ENCODE peak calls at places on chromosomes 7 and 10, in seven cellular contexts. Z is NCI-H2107; K is GM04504; F is choroid plexus epithelial cell; E is stimulated activated CD4-positive, alpha-beta T cell treated with anti-CD3 and anti-CD28 coated beads, Interleukin-2, amount 100 ng/mL, for 24 hours; G is dermis blood vessel endothelial cell; X is GM23338. N is an unnamed sample.

GRCh38 chr10:6114758-6115410 is 26.1 kb downstream of the RBM17 start:
- DNase-seq in F (peak), K (peak), X (no peak), Z (no peak), E (no peak), G (peak), N (no peak)

GRCh38 chr10:10092581-10092980 is 925.1 kb upstream of the CELF2 start:
- DNase-seq in K (no peak), E (no peak), Z (no peak), F (peak), X (peak), G (no peak), N (peak)

GRCh38 chr10:117197189-117197588 is at the start of gene KCNK18:
- DNase-seq in K (no peak), X (no peak), E (no peak), G (no peak), F (no peak), Z (no peak), N (no peak)

GRCh38 chr10:103198648-103199047 is 5.6 kb upstream of the NT5C2 start:
- DNase-seq in Z (no peak), E (no peak), F (no peak), X (no peak), K (no peak), G (no peak), N (no peak)

GRCh38 chr7:10767771-10768170 is 205.9 kb upstream of the PHF14 start:
- DNase-seq in K (no peak), F (no peak), Z (no peak), E (no peak), G (no peak), X (no peak), N (no peak)

GRCh38 chr10:89966211-89966610 is 264.8 kb downstream of the KIF20B start:
- DNase-seq in E (no peak), Z (no peak), F (no peak), K (no peak), G (no peak), X (peak), N (peak)

GRCh38 chr7:156128496-156128895 is 316.2 kb upstream of the SHH start:
- DNase-seq in X (no peak), G (no peak), F (no peak), K (no peak), Z (no peak), E (no peak), N (no peak)

GRCh38 chr7:30312186-30312585 is 27.8 kb downstream of the ZNRF2 start:
- DNase-seq in Z (no peak), F (no peak), E (no peak), K (no peak), G (no peak), X (no peak), N (no peak)

GRCh38 chr7:22296916-22297315 is 60.0 kb downstream of the RAPGEF5 start:
- DNase-seq in E (no peak), Z (no peak), X (no peak), G (peak), K (no peak), F (peak), N (no peak)

GRCh38 chr10:30974355-30974754 is 57.3 kb downstream of the ZNF438 start:
- DNase-seq in G (no peak), E (no peak), X (no peak), Z (no peak), K (no peak), F (no peak), N (no peak)

GRCh38 chr10:65950075-65950474 is 975.8 kb upstream of the LRRTM3 start:
- DNase-seq in K (no peak), G (no peak), X (no peak), E (no peak), F (peak), Z (no peak), N (no peak)

GRCh38 chr7:81583882-81584533 is 185.8 kb downstream of the HGF start:
- DNase-seq in F (peak), E (no peak), Z (no peak), G (no peak), X (no peak), K (peak), N (no peak)

GRCh38 chr7:23966941-23967340 is 256.9 kb downstream of the STK31 start:
- DNase-seq in K (no peak), F (no peak), X (no peak), G (no peak), E (no peak), Z (no peak), N (no peak)

GRCh38 chr10:107970512-107970911 is 806.0 kb upstream of the SORCS1 start:
- DNase-seq in F (no peak), K (no peak), Z (no peak), X (no peak), E (no peak), G (no peak), N (no peak)

GRCh38 chr10:28678687-28679457 is 1.6 kb downstream of the BAMBI start:
- DNase-seq in E (no peak), X (no peak), F (peak), G (peak), Z (no peak), K (no peak), N (no peak)

GRCh38 chr10:14623931-14624330 is 150.8 kb downstream of the FAM107B start:
- DNase-seq in X (no peak), G (no peak), F (no peak), K (no peak), Z (peak), E (no peak), N (no peak)

GRCh38 chr7:74355091-74355490 is 65.9 kb downstream of the CLIP2 start:
- DNase-seq in E (no peak), X (no peak), F (peak), G (peak), K (peak), Z (no peak), N (no peak)

GRCh38 chr7:70208236-70209063 is 610.2 kb downstream of the AUTS2 start:
- DNase-seq in Z (no peak), E (no peak), F (peak), G (no peak), K (no peak), X (no peak), N (no peak)

GRCh38 chr7:43847496-43847895 is 21.8 kb downstream of the MRPS24 start:
- DNase-seq in E (no peak), K (no peak), Z (no peak), X (no peak), F (no peak), G (no peak), N (no peak)

GRCh38 chr7:50957427-50957826 is 174.7 kb upstream of the GRB10 start:
- DNase-seq in X (peak), E (no peak), F (no peak), K (no peak), G (peak), Z (no peak), N (no peak)

GRCh38 chr10:89793649-89794254 is 92.4 kb downstream of the KIF20B start:
- DNase-seq in E (no peak), G (peak), X (peak), K (peak), Z (peak), F (peak), N (peak)

GRCh38 chr10:73159038-73159648 is 8.7 kb downstream of the ECD start:
- DNase-seq in E (peak), X (peak), K (peak), F (peak), Z (no peak), G (peak), N (peak)

GRCh38 chr10:110006358-110007170 is 1.2 kb upstream of the ADD3 start:
- DNase-seq in X (no peak), Z (no peak), K (peak), G (peak), E (no peak), F (peak), N (peak)

GRCh38 chr10:19592276-19592675 is 224.0 kb upstream of the PLXDC2 start:
- DNase-seq in K (no peak), Z (no peak), G (no peak), F (peak), E (no peak), X (no peak), N (no peak)